ENCODE peak calls at places on chromosomes 13 and 19, in six cellular contexts. Z is NCI-H2081, S is HuH-7, H is left kidney, F is right atrium auricular region, J is hypothalamus. E is an unnamed sample.

GRCh38 chr19:926595-927043 is 784 bp downstream of the ARID3A start:
- DNase-seq in Z (no peak), S (no peak), H (no peak), F (peak), J (no peak), E (no peak)

GRCh38 chr13:106533101-106533939 is 2.1 kb downstream of the EFNB2 start:
- DNase-seq in Z (peak), S (peak), H (peak), F (peak), J (peak), E (peak)

GRCh38 chr13:108433976-108434375 is 164.5 kb downstream of the TNFSF13B start:
- DNase-seq in Z (no peak), S (no peak), H (no peak), F (no peak), J (no peak), E (no peak)

GRCh38 chr13:93603043-93603442 is 376.4 kb downstream of the GPC6 start:
- DNase-seq in Z (no peak), S (no peak), H (no peak), F (peak), J (no peak), E (no peak)

GRCh38 chr13:80012281-80012680 is 328.6 kb downstream of the SPRY2 start:
- DNase-seq in Z (no peak), S (no peak), H (peak), F (no peak), J (no peak), E (no peak)

GRCh38 chr13:111328111-111328802 is 7.8 kb downstream of the TEX29 start:
- DNase-seq in Z (no peak), S (no peak), H (no peak), F (peak), J (no peak), E (no peak)

GRCh38 chr19:46924874-46925547 is 64.2 kb downstream of the ARHGAP35 start:
- DNase-seq in Z (no peak), S (no peak), H (no peak), F (no peak), J (no peak), E (no peak)

GRCh38 chr13:113791226-113791625 is 32.2 kb downstream of the TMEM255B start:
- DNase-seq in Z (no peak), S (no peak), H (no peak), F (no peak), J (no peak), E (no peak)

GRCh38 chr13:75486146-75486545 is 4.2 kb upstream of the TBC1D4 start:
- DNase-seq in Z (no peak), S (no peak), H (no peak), F (no peak), J (no peak), E (no peak)

GRCh38 chr13:41263261-41263971 is at the start of gene MTRF1:
- DNase-seq in Z (peak), S (peak), H (peak), F (peak), J (peak), E (peak)

GRCh38 chr19:54399189-54399588 is 16.1 kb upstream of the TTYH1 start:
- DNase-seq in Z (no peak), S (no peak), H (no peak), F (no peak), J (no peak), E (no peak)

GRCh38 chr13:24891476-24892108 is 127.6 kb downstream of the RNF17 start:
- DNase-seq in Z (no peak), S (no peak), H (no peak), F (no peak), J (no peak), E (no peak)

GRCh38 chr19:5809053-5809452 is 4.2 kb downstream of the NRTN start:
- DNase-seq in Z (no peak), S (no peak), H (no peak), F (no peak), J (no peak), E (no peak)

GRCh38 chr13:21218351-21219043 is 42.0 kb downstream of the MRPL57 start:
- DNase-seq in Z (no peak), S (no peak), H (no peak), F (no peak), J (no peak), E (no peak)

GRCh38 chr19:49850487-49851342 is at the start of gene PTOV1:
- DNase-seq in Z (peak), S (peak), H (peak), F (peak), J (peak), E (peak)

GRCh38 chr13:54185785-54186184 is 1157.2 kb downstream of the OLFM4 start:
- DNase-seq in Z (no peak), S (no peak), H (peak), F (no peak), J (no peak), E (no peak)

GRCh38 chr13:99894105-99894504 is 77.5 kb downstream of the ZIC5 start:
- DNase-seq in Z (no peak), S (no peak), H (no peak), F (peak), J (no peak), E (no peak)

GRCh38 chr19:41548954-41549688 is 26.8 kb upstream of the CEACAM21 start:
- DNase-seq in Z (no peak), S (no peak), H (peak), F (no peak), J (no peak), E (peak)

GRCh38 chr19:1268392-1269064 is 604 bp upstream of the CIRBP start:
- DNase-seq in Z (no peak), S (no peak), H (no peak), F (no peak), J (no peak), E (no peak)

GRCh38 chr13:39910833-39911232 is 255.4 kb downstream of the COG6 start:
- DNase-seq in Z (no peak), S (no peak), H (no peak), F (peak), J (no peak), E (no peak)

GRCh38 chr19:45166723-45167252 is 6.0 kb upstream of the NKPD1 start:
- DNase-seq in Z (no peak), S (no peak), H (no peak), F (no peak), J (no peak), E (no peak)

GRCh38 chr19:3313199-3313575 is 53.2 kb upstream of the NFIC start:
- DNase-seq in Z (no peak), S (no peak), H (no peak), F (no peak), J (no peak), E (no peak)

GRCh38 chr19:29387586-29387985 is 138.2 kb upstream of the VSTM2B start:
- DNase-seq in Z (no peak), S (no peak), H (no peak), F (no peak), J (no peak), E (no peak)

GRCh38 chr13:33452873-33453558 is 167.5 kb upstream of the STARD13 start:
- DNase-seq in Z (no peak), S (no peak), H (no peak), F (no peak), J (no peak), E (no peak)

GRCh38 chr19:45211751-45212381 is 33.3 kb downstream of the BLOC1S3 start:
- DNase-seq in Z (no peak), S (no peak), H (peak), F (peak), J (no peak), E (no peak)

GRCh38 chr19:51944798-51945552 is 17.7 kb downstream of the ZNF613 start:
- DNase-seq in Z (no peak), S (no peak), H (no peak), F (no peak), J (no peak), E (no peak)

GRCh38 chr13:29722415-29722814 is 126.9 kb upstream of the SLC7A1 start:
- DNase-seq in Z (no peak), S (no peak), H (no peak), F (no peak), J (no peak), E (no peak)

GRCh38 chr13:63516124-63516523 is 2100.5 kb upstream of the PCDH20 start:
- DNase-seq in Z (no peak), S (no peak), H (no peak), F (no peak), J (no peak), E (no peak)

GRCh38 chr19:290539-291521 is at the start of gene PLPP2:
- DNase-seq in Z (no peak), S (no peak), H (peak), F (no peak), J (peak), E (no peak)

GRCh38 chr13:61410669-61411297 is 4.9 kb downstream of the PCDH20 start:
- DNase-seq in Z (peak), S (peak), H (peak), F (no peak), J (no peak), E (no peak)

GRCh38 chr19:35643255-35644205 is 2.0 kb downstream of the ETV2 start:
- DNase-seq in Z (peak), S (peak), H (peak), F (peak), J (peak), E (peak)

E was measured in neural crest cell.